ENCODE peak calls at places on chromosome 5, in seven cellular contexts. R is PC-3; C is brain microvascular endothelial cell; L is NCI-H1694 treated with DMSO at 0.1 percent for 48 hours; O is stimulated activated CD4-positive, alpha-beta T cell treated with anti-CD3 and anti-CD28 coated beads, Interleukin-2, amount 100 ng/mL, for 48 hours; Z is NCI-H510A treated with DMSO at 0.1 percent for 48 hours; X is type B pancreatic cell. N is an unnamed sample.

GRCh38 chr5:123035320-123035949 is 1.1 kb downstream of the PPIC start:
- DNase-seq in R (peak; percentile 66), C (peak; percentile 25), L (no peak), O (no peak), Z (peak; percentile 39), X (no peak), N (peak; percentile 18)

GRCh38 chr5:1053391-1054017 is 44.9 kb downstream of the NKD2 start:
- DNase-seq in R (no peak), C (no peak), L (no peak), O (no peak), Z (no peak), X (no peak), N (no peak)

GRCh38 chr5:124230456-124230855 is 516.0 kb downstream of the ZNF608 start:
- DNase-seq in R (no peak), C (no peak), L (no peak), O (no peak), Z (no peak), X (no peak), N (no peak)

GRCh38 chr5:128091579-128091978 is 8.0 kb downstream of the SLC12A2 start:
- DNase-seq in R (no peak), C (no peak), L (no peak), O (no peak), Z (no peak), X (no peak), N (no peak)

GRCh38 chr5:142432369-142432863 is 107.6 kb upstream of the SPRY4 start:
- DNase-seq in R (no peak), C (no peak), L (no peak), O (no peak), Z (no peak), X (no peak), N (peak; percentile 78)

GRCh38 chr5:172939045-172939444 is 20.2 kb upstream of the RPL26L1 start:
- DNase-seq in R (peak; percentile 27), C (no peak), L (peak; percentile 6), O (no peak), Z (peak; percentile 4), X (no peak), N (no peak)

GRCh38 chr5:10601246-10602030 is 37.6 kb downstream of the ANKRD33B start:
- DNase-seq in R (peak; percentile 99), C (peak; percentile 79), L (peak; percentile 96), O (no peak), Z (peak; percentile 97), X (peak; percentile 77), N (peak; percentile 82)

GRCh38 chr5:88692979-88693932 is 189.7 kb downstream of the MEF2C start:
- DNase-seq in R (no peak), C (no peak), L (no peak), O (no peak), Z (no peak), X (no peak), N (no peak)

GRCh38 chr5:463952-464351 is 21.0 kb downstream of the EXOC3 start:
- DNase-seq in R (no peak), C (no peak), L (no peak), O (peak; percentile 36), Z (no peak), X (no peak), N (no peak)

GRCh38 chr5:55254802-55255201 is 21.4 kb upstream of the CCNO start:
- DNase-seq in R (no peak), C (no peak), L (no peak), O (no peak), Z (no peak), X (no peak), N (no peak)

GRCh38 chr5:15516486-15516885 is 16.5 kb downstream of the FBXL7 start:
- DNase-seq in R (no peak), C (no peak), L (no peak), O (no peak), Z (no peak), X (no peak), N (no peak)

GRCh38 chr5:123855630-123856029 is 343.7 kb downstream of the CSNK1G3 start:
- DNase-seq in R (no peak), C (no peak), L (peak; percentile 86), O (no peak), Z (no peak), X (no peak), N (no peak)

GRCh38 chr5:157942595-157942994 is 83.7 kb upstream of the CLINT1 start:
- DNase-seq in R (no peak), C (no peak), L (no peak), O (no peak), Z (no peak), X (no peak), N (no peak)

GRCh38 chr5:72171667-72172066 is 64.4 kb downstream of the MAP1B start:
- DNase-seq in R (no peak), C (no peak), L (no peak), O (peak; percentile 4), Z (no peak), X (no peak), N (no peak)

GRCh38 chr5:173018352-173018751 is 34.8 kb downstream of the ATP6V0E1 start:
- DNase-seq in R (no peak), C (no peak), L (no peak), O (no peak), Z (no peak), X (no peak), N (no peak)

GRCh38 chr5:139549162-139549894 is 11.8 kb upstream of the UBE2D2 start:
- DNase-seq in R (no peak), C (no peak), L (no peak), O (no peak), Z (no peak), X (no peak), N (no peak)

GRCh38 chr5:79850316-79850822 is 140.7 kb downstream of the MTX3 start:
- DNase-seq in R (no peak), C (no peak), L (no peak), O (no peak), Z (no peak), X (peak; percentile 47), N (no peak)

GRCh38 chr5:77430726-77431125 is 61.4 kb downstream of the WDR41 start:
- DNase-seq in R (peak; percentile 61), C (no peak), L (no peak), O (no peak), Z (no peak), X (no peak), N (no peak)

GRCh38 chr5:1726956-1727355 is 72.7 kb downstream of the MRPL36 start:
- DNase-seq in R (no peak), C (no peak), L (no peak), O (no peak), Z (no peak), X (peak; percentile 53), N (no peak)

GRCh38 chr5:144468542-144468941 is 297.9 kb downstream of the KCTD16 start:
- DNase-seq in R (no peak), C (no peak), L (peak; percentile 58), O (no peak), Z (no peak), X (no peak), N (no peak)

GRCh38 chr5:67160985-67161384 is 35.6 kb downstream of the CD180 start:
- DNase-seq in R (peak; percentile 87), C (peak; percentile 27), L (no peak), O (no peak), Z (no peak), X (no peak), N (no peak)

GRCh38 chr5:3010953-3011763 is 259.7 kb upstream of the IRX2 start:
- DNase-seq in R (no peak), C (no peak), L (no peak), O (no peak), Z (no peak), X (peak; percentile 36), N (no peak)

GRCh38 chr5:116360008-116360853 is 214.4 kb downstream of the SEMA6A start:
- DNase-seq in R (no peak), C (no peak), L (no peak), O (no peak), Z (no peak), X (no peak), N (peak; percentile 33)

GRCh38 chr5:101429241-101429640 is 526.2 kb upstream of the ST8SIA4 start:
- DNase-seq in R (peak; percentile 21), C (no peak), L (no peak), O (no peak), Z (no peak), X (no peak), N (no peak)

GRCh38 chr5:43040287-43041098 is at the start of gene ANXA2R:
- DNase-seq in R (peak; percentile 100), C (peak; percentile 92), L (peak; percentile 98), O (peak; percentile 89), Z (peak; percentile 88), X (no peak), N (peak; percentile 95)

GRCh38 chr5:160923927-160924705 is 72.1 kb upstream of the ATP10B start:
- DNase-seq in R (peak; percentile 34), C (no peak), L (no peak), O (no peak), Z (peak; percentile 67), X (no peak), N (peak; percentile 73)

GRCh38 chr5:129363991-129364390 is 96.1 kb upstream of the ADAMTS19 start:
- DNase-seq in R (no peak), C (no peak), L (no peak), O (no peak), Z (no peak), X (no peak), N (no peak)

GRCh38 chr5:136720674-136721073 is 355.3 kb upstream of the TRPC7 start:
- DNase-seq in R (no peak), C (no peak), L (no peak), O (no peak), Z (no peak), X (no peak), N (no peak)

GRCh38 chr5:171415115-171415730 is 4.2 kb upstream of the FGF18 start:
- DNase-seq in R (peak; percentile 56), C (no peak), L (no peak), O (no peak), Z (no peak), X (no peak), N (no peak)

GRCh38 chr5:176391999-176392398 is 3.4 kb downstream of the HIGD2A start:
- DNase-seq in R (no peak), C (no peak), L (no peak), O (no peak), Z (no peak), X (no peak), N (no peak)

GRCh38 chr5:29995154-29995553 is 1198.3 kb upstream of the CDH6 start:
- DNase-seq in R (no peak), C (no peak), L (no peak), O (no peak), Z (no peak), X (no peak), N (no peak)

GRCh38 chr5:38164776-38165399 is 93.5 kb upstream of the EGFLAM start:
- DNase-seq in R (no peak), C (no peak), L (no peak), O (no peak), Z (no peak), X (no peak), N (no peak)

GRCh38 chr5:35926389-35927051 is 11.9 kb downstream of the CAPSL start:
- DNase-seq in R (peak; percentile 84), C (peak; percentile 47), L (peak; percentile 75), O (peak; percentile 68), Z (peak; percentile 25), X (no peak), N (peak; percentile 58)

N was measured in NCI-H2029 treated with DMSO at 0.1 percent for 48 hours.